ENCODE peak calls at places on chromosome 17, in seven cellular contexts. U is H1, V is IMR-90, G is PC-9, A is prostate gland, F is Peyer's patch, Z is HCT116. Q is an unnamed sample. For H3K4me1, the result is how much of the 10 kb centered on the place peaks cover.

GRCh38 chr17:4506180-4506814 is 7.6 kb downstream of the SPNS2 start:
- DNase-seq in U (no peak), V (no peak), G (no peak), A (no peak), F (no peak), Z (no peak), Q (no peak)

GRCh38 chr17:2259769-2260536 is 43.6 kb downstream of the SMG6 start:
- DNase-seq in U (no peak), V (peak), G (no peak), A (no peak), F (peak), Z (no peak), Q (no peak)

GRCh38 chr17:30808785-30809286 is 15.7 kb downstream of the CRLF3 start:
- DNase-seq in U (no peak), V (no peak), G (no peak), A (no peak), F (no peak), Z (no peak), Q (no peak)

GRCh38 chr17:21677126-21677910 is 15.0 kb upstream of the KCNJ18 start:
- DNase-seq in U (no peak), V (no peak), G (no peak), A (no peak), F (peak), Z (no peak), Q (no peak)

GRCh38 chr17:18946536-18946935 is 5.4 kb upstream of the SLC5A10 start:
- DNase-seq in U (no peak), V (peak), G (peak), A (no peak), F (no peak), Z (no peak), Q (no peak)

GRCh38 chr17:10198509-10199249 is at the start of gene GAS7:
- DNase-seq in U (no peak), V (peak), G (no peak), A (peak), F (peak), Z (no peak), Q (peak)

GRCh38 chr17:18981642-18982424 is 22.7 kb downstream of the FAM83G start:
- DNase-seq in U (no peak), V (peak), G (peak), A (peak), F (peak), Z (peak), Q (peak)

GRCh38 chr17:31900877-31901276 is 631 bp downstream of the UTP6 start:
- DNase-seq in U (no peak), V (peak), G (no peak), A (no peak), F (no peak), Z (no peak), Q (no peak)

GRCh38 chr17:68961204-68961893 is 6.2 kb upstream of the ABCA8 start:
- DNase-seq in U (no peak), V (no peak), G (no peak), A (no peak), F (no peak), Z (no peak), Q (no peak)

GRCh38 chr17:73302189-73302588 is 9.6 kb downstream of the CDC42EP4 start:
- DNase-seq in U (no peak), V (no peak), G (no peak), A (no peak), F (no peak), Z (no peak), Q (no peak)

GRCh38 chr17:73305845-73306836 is 5.7 kb downstream of the CDC42EP4 start:
- DNase-seq in U (no peak), V (no peak), G (no peak), A (no peak), F (no peak), Z (no peak), Q (no peak)

GRCh38 chr17:73307130-73307529 is 4.7 kb downstream of the CDC42EP4 start:
- DNase-seq in U (no peak), V (no peak), G (no peak), A (peak), F (no peak), Z (no peak), Q (peak)

GRCh38 chr17:73304438-73304837 is 7.4 kb downstream of the CDC42EP4 start:
- DNase-seq in U (no peak), V (no peak), G (no peak), A (no peak), F (no peak), Z (no peak), Q (no peak)

DNA sequence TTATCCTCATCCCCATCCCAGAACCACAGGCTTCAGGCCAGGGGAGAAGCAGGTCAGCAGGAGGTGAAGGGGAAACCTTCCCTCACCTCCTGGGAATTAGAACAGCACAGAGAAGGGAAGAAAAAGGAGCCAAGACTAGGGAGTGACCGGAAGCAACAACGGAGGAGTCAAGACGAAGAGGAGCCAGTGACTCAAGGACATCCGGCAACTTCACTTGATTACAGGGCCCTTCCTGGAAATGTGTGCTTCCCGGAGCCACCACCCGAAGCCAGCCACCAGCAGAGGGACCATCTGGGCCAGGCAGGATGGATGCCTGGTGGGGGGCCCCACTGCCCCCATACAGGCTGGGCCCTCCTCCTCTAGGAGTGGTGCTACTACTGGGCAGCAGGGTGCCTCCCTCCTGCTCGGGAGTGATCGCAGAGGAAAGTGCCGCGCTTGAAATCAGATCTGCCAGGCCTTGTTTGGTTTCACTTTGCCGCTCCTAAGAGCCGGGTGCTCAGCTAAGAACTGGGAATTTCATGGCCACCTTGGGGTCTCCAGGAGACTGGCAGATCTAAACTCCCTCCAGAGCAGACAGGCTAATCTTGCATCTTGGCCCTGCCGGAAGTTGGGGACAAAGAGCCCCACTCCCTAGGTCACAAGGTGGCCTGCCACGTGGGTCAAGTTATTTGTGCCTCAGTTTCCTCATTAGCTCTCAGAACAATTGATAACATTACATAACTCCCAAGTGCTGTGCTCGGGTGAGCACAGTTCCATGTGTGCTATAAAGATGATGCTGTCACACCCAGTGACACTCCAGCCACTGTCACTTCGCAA is 6.6 kb downstream of the CDC42EP4 start:
- DNase-seq in U (no peak), V (peak), G (peak), A (no peak), F (peak), Z (peak), Q (peak)
- H3K4me1 ChIP-seq in U (under half), V (under half), G (half or more), A (under half), F (under half), Z (half or more), Q (half or more)

GRCh38 chr17:8955021-8955420 is 10.5 kb downstream of the PIK3R5 start:
- DNase-seq in U (no peak), V (no peak), G (no peak), A (no peak), F (no peak), Z (no peak), Q (no peak)
- H3K4me3 ChIP-seq in U (no peak), V (no peak), G (no peak), A (no peak), F (no peak), Z (no peak), Q (no peak)

GRCh38 chr17:40827746-40828453 is 5.5 kb upstream of the KRT10 start:
- DNase-seq in U (no peak), V (no peak), G (no peak), A (no peak), F (no peak), Z (peak), Q (no peak)
- H3K27ac ChIP-seq in U (no peak), V (no peak), G (no peak), A (peak), F (no peak), Z (peak), Q (no peak)

GRCh38 chr17:75738218-75738802 is 17.1 kb downstream of the ITGB4 start:
- DNase-seq in U (no peak), V (peak), G (no peak), A (no peak), F (no peak), Z (no peak), Q (peak)
- H3K4me1 ChIP-seq in U (under half), V (under half), G (under half), A (under half), F (under half), Z (under half), Q (under half)

GRCh38 chr17:72563952-72564351 is 443.1 kb downstream of the SOX9 start:
- DNase-seq in U (no peak), V (no peak), G (no peak), A (no peak), F (no peak), Z (no peak), Q (no peak)
- H3K4me3 ChIP-seq in U (no peak), V (no peak), G (no peak), A (no peak), F (no peak), Z (no peak), Q (no peak)

GRCh38 chr17:82334204-82334621 is 647 bp upstream of the SECTM1 start:
- DNase-seq in U (no peak), V (no peak), G (no peak), A (no peak), F (no peak), Z (no peak), Q (no peak)
- H3K27ac ChIP-seq in U (no peak), V (no peak), G (no peak), A (peak), F (peak), Z (peak), Q (peak)

DNA sequence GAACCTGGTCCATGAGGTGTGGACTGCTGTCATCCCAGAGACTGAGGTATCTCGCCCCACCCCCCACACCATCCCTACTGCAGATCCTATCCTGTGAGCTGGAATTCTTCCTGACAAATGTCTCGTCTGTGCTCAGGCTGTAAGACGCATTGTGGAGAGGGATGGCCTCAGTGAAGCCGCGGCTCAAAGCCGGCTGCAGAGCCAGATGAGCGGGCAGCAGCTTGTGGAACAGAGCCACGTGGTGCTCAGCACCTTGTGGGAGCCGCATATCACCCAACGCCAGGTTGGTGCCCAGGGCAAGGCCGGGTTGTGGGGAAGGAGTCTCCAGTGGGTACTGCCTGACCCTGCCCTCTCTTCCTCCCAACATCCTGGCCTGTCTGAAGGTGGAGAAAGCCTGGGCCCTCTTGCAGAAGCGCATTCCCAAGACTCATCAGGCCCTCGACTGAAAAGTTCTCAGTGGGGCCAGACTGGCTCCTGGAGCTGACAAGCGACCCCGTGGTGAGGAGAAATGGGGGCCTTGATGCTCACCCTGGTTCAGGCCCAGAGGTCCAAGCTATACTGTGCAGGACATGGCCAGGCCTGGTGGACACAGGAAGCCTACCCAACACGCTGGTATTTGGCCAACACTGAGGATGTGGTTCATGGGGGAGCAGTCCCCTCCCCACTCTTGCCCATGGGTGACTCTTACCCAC is 1.2 kb upstream of the MLX start:
- DNase-seq in U (no peak), V (no peak), G (no peak), A (no peak), F (no peak), Z (no peak), Q (no peak)
- H3K4me1 ChIP-seq in U (under half), V (under half), G (under half), A (under half), F (under half), Z (half or more), Q (half or more)

GRCh38 chr17:50060951-50061712 is 5.2 kb downstream of the ITGA3 start:
- DNase-seq in U (no peak), V (peak), G (peak), A (peak), F (no peak), Z (no peak), Q (peak)
- H3K4me3 ChIP-seq in U (no peak), V (no peak), G (peak), A (no peak), F (no peak), Z (peak), Q (no peak)

GRCh38 chr17:66429680-66430079 is 127.3 kb downstream of the PRKCA start:
- DNase-seq in U (no peak), V (no peak), G (no peak), A (no peak), F (no peak), Z (no peak), Q (no peak)

GRCh38 chr17:66432996-66433556 is 130.7 kb downstream of the PRKCA start:
- DNase-seq in U (no peak), V (peak), G (no peak), A (no peak), F (no peak), Z (no peak), Q (no peak)

GRCh38 chr17:66431910-66432309 is 129.5 kb downstream of the PRKCA start:
- DNase-seq in U (no peak), V (peak), G (peak), A (no peak), F (peak), Z (no peak), Q (no peak)

GRCh38 chr17:66432558-66432957 is 130.1 kb downstream of the PRKCA start:
- DNase-seq in U (no peak), V (no peak), G (no peak), A (no peak), F (no peak), Z (no peak), Q (no peak)

DNA sequence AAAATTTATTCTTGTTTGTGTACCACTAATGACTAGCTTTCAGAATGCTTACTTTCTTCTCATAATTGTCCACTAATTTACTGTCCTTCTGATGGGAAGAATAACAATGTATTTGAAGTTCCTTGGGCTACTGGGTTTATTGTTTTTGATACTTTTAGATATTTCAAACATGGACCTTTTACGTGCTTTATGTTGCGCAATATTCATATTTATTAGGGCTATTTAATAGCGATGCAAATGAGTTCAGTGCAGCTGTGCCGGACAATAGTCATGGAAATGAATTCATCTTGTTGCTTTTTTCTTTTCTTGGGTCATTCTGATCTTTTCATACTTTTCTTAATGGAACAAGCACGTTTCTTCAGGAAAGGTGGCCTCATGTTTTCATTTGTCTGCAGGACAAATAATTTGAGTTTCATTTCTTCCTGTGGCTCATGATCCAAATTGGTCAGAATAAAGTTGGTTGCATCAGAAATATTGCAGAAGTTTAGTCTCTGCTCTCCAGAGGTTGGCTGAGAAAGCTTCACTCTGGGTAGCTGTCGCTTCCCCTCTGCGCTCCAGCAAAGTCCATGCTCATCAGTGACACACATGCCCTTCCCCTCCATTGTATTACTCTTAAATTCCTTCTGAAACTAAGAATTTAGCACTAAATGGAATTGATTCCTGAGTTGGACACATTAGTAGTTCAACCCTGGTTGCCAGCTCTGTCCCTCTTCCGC is 128.8 kb downstream of the PRKCA start:
- DNase-seq in U (no peak), V (peak), G (no peak), A (no peak), F (no peak), Z (no peak), Q (no peak)
- H3K27ac ChIP-seq in U (no peak), V (peak), G (no peak), A (peak), F (no peak), Z (no peak), Q (no peak)

Q was measured in body of pancreas.